ENCODE peak calls at places on chromosome 17, in seven cellular contexts. V is neural progenitor cell, P is SK-N-SH, W is AG04450, E is H1, D is BE2C, C is cardiac muscle cell. U is an unnamed sample. For H3K27me3, the result is how much of the 10 kb centered on the place peaks cover.

GRCh38 chr17:67157732-67158639 is 87.0 kb downstream of the HELZ start:
- DNase-seq in W (no peak), P (peak), C (peak), V (peak), E (no peak), D (peak), U (no peak)

GRCh38 chr17:82611140-82612058 is 36.8 kb downstream of the WDR45B start:
- DNase-seq in W (no peak), C (peak), E (no peak), D (peak), V (no peak), P (peak), U (no peak)

GRCh38 chr17:72120878-72121163 is at the start of gene SOX9:
- DNase-seq in W (peak), V (peak), C (peak), D (peak), E (peak), P (peak), U (no peak)

GRCh38 chr17:40564195-40564882 is 933 bp downstream of the CCR7 start:
- DNase-seq in P (no peak), W (no peak), D (no peak), E (no peak), C (no peak), V (no peak), U (no peak)

GRCh38 chr17:45771473-45771959 is 12.6 kb upstream of the CRHR1 start:
- DNase-seq in P (no peak), D (no peak), W (no peak), E (no peak), C (no peak), V (peak), U (no peak)

GRCh38 chr17:45757431-45758218 is 26.5 kb upstream of the CRHR1 start:
- DNase-seq in V (no peak), D (no peak), C (no peak), E (no peak), P (no peak), W (no peak), U (no peak)

GRCh38 chr17:72264682-72265405 is 144.0 kb downstream of the SOX9 start:
- DNase-seq in V (no peak), C (no peak), E (no peak), P (no peak), D (no peak), W (no peak), U (no peak)

GRCh38 chr17:45048795-45049563 is 2.5 kb downstream of the DCAKD start:
- DNase-seq in P (peak), E (no peak), W (no peak), C (no peak), D (no peak), V (no peak), U (no peak)

GRCh38 chr17:56881685-56882295 is 32.1 kb downstream of the TRIM25 start:
- DNase-seq in E (no peak), C (no peak), P (no peak), D (no peak), V (no peak), W (no peak), U (no peak)

GRCh38 chr17:29379084-29379811 is 10.9 kb upstream of the TAOK1 start:
- DNase-seq in C (peak), V (peak), P (no peak), E (no peak), W (no peak), D (no peak), U (no peak)

GRCh38 chr17:73824321-73824720 is 180.1 kb upstream of the SDK2 start:
- DNase-seq in W (no peak), C (no peak), D (no peak), P (peak), V (no peak), E (no peak), U (no peak)

GRCh38 chr17:41523787-41524186 is 4.3 kb downstream of the KRT19 start:
- DNase-seq in W (no peak), E (no peak), C (no peak), D (peak), P (peak), V (no peak), U (no peak)

GRCh38 chr17:45370949-45371413 is 54.2 kb upstream of the MAP3K14 start:
- DNase-seq in D (no peak), W (no peak), C (no peak), V (no peak), P (no peak), E (no peak), U (no peak)

GRCh38 chr17:38702166-38702899 is 2.7 kb upstream of the MLLT6 start:
- DNase-seq in D (peak), V (peak), P (peak), W (peak), C (peak), E (no peak), U (peak)

GRCh38 chr17:48162946-48163506 is 55.5 kb downstream of the SNX11 start:
- DNase-seq in D (peak), E (no peak), C (peak), W (no peak), V (no peak), P (no peak), U (no peak)

GRCh38 chr17:41691031-41691777 is 2.5 kb downstream of the EIF1 start:
- DNase-seq in V (no peak), D (no peak), E (no peak), P (no peak), W (no peak), C (no peak), U (no peak)

GRCh38 chr17:71071837-71072236 is 902.5 kb downstream of the KCNJ2 start:
- DNase-seq in E (no peak), D (peak), W (peak), P (peak), V (no peak), C (peak), U (no peak)

GRCh38 chr17:9880582-9880999 is 24.5 kb downstream of the RCVRN start:
- DNase-seq in C (peak), E (no peak), V (no peak), D (no peak), P (no peak), W (no peak), U (no peak)

GRCh38 chr17:82437325-82437668 is 13.3 kb downstream of the CYBC1 start:
- DNase-seq in E (no peak), C (no peak), D (no peak), V (no peak), W (no peak), P (peak), U (no peak)

GRCh38 chr17:7186241-7186640 is 7.1 kb upstream of the ASGR1 start:
- DNase-seq in C (no peak), V (no peak), E (no peak), P (no peak), W (no peak), D (no peak), U (no peak)
- TF ChIP-seq CTCF in C (peak), V (no peak), E (peak), P (peak), W (peak), D (peak), U (no peak)

GRCh38 chr17:78131172-78132085 is 858 bp downstream of the TMC8 start:
- DNase-seq in P (peak), C (no peak), E (no peak), D (peak), W (no peak), V (peak), U (peak)

GRCh38 chr17:78133179-78133951 is 2.8 kb downstream of the TMC8 start:
- DNase-seq in V (no peak), C (no peak), E (no peak), W (no peak), D (peak), P (no peak), U (no peak)

GRCh38 chr17:78133971-78134898 is 3.7 kb downstream of the TMC8 start:
- DNase-seq in V (peak), W (no peak), E (peak), P (peak), C (peak), D (peak), U (peak)

GRCh38 chr17:78132086-78132676 is 1.6 kb downstream of the TMC8 start:
- DNase-seq in E (no peak), D (no peak), C (no peak), P (no peak), V (no peak), W (no peak), U (peak)

DNA sequence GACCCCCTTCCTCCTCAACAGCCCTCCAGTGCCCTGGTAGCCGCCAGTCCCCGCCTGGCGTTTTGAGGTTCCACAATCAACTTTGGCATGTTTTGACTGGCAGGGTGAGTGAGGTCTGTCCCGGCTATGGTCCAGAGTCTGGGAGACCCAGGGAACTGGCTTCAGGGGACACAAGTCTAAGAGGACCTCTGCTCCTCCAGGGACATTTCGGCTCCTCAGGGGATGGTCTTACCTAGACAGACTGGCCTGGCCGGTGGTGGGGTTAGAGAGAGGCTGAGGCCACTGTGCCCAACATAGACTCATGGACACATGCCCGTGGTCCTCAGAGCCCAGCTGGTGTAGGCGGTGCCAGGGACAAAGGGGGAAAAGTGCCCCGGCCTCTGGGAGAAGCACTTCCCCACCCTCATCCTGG is 2.2 kb downstream of the TMC8 start:
- DNase-seq in P (no peak), W (no peak), E (no peak), D (no peak), C (no peak), V (no peak), U (no peak)
- H3K27me3 ChIP-seq in P (under half), W (under half), E (under half), D (under half), C (under half), V (half or more), U (under half)

GRCh38 chr17:1713878-1714487 is 3.8 kb upstream of the TLCD2 start:
- DNase-seq in D (peak), W (no peak), P (peak), V (peak), E (no peak), C (peak), U (no peak)
- H3K4me3 ChIP-seq in D (peak), W (peak), P (peak), V (peak), E (peak), C (peak), U (no peak)

GRCh38 chr17:14738652-14738988 is 437.7 kb downstream of the HS3ST3B1 start:
- DNase-seq in P (no peak), W (no peak), C (no peak), D (no peak), E (no peak), V (no peak), U (no peak)

GRCh38 chr17:14741516-14741915 is 440.6 kb downstream of the HS3ST3B1 start:
- DNase-seq in V (no peak), E (no peak), C (peak), D (no peak), P (no peak), W (no peak), U (no peak)

GRCh38 chr17:14736631-14737030 is 435.8 kb downstream of the HS3ST3B1 start:
- DNase-seq in E (no peak), C (no peak), W (no peak), P (no peak), V (no peak), D (no peak), U (no peak)

GRCh38 chr17:14739656-14740431 is 439.0 kb downstream of the HS3ST3B1 start:
- DNase-seq in P (no peak), W (no peak), C (no peak), D (no peak), V (no peak), E (no peak), U (no peak)

GRCh38 chr17:14737984-14738651 is 437.2 kb downstream of the HS3ST3B1 start:
- DNase-seq in P (no peak), D (no peak), W (peak), V (peak), C (peak), E (no peak), U (no peak)
- TF ChIP-seq CTCF in P (peak), D (no peak), W (peak), V (peak), C (peak), E (peak), U (no peak)

DNA sequence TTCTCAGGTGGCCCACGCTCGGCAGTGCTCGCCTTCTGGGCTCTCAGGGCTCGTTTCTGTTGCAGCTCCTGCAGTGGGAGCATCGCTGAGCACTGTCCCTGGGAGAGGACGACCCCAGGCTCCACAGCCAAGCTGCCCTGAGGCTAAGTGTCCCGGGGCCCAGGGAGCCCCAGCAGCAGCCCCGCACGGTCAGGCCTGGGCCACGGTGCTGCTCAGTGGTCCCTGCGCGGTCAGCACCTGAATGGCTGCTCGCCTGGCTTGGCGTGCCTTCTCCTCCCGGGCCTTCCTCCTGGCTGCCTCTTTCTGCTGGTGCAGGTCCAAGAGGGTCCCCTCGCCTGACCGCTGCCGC is 23.3 kb downstream of the CEP131 start:
- DNase-seq in C (no peak), D (no peak), V (no peak), E (no peak), P (no peak), W (no peak), U (no peak)
- H3K27me3 ChIP-seq in C (under half), D (under half), V (under half), E (under half), P (under half), W (under half), U (under half)

DNA sequence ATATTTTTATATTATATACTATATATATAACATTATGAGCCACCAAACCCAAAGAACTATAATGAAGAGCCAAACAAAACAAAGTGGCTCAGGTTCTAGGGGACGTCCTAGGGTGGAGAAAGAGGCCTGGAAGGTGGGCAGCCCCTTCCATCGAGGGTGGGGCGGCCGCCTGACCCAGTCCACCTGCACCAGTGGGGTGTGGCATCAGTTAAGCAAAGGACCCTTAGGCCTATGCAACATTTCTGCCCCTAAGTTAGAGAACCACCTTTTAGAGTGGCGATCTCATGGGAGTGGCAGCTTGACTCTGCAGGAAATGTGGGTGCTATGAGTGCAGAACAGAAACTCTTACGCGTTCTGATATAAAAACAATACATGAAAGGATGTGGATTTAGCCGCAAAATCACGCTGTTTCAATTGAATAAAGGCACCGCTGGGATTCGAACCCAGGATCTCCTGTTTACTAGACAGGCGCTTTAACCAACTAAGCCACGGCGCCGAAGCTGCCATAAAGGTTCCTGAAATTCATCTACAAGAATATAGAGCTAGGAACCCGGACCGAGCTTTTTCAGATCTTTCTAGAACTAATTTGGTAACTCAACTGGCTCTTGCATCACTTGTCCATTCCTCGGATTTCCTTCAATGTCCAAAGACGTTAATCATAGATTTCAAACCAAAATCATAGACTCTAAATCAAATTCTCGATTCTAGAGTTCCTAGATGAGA is 15.6 kb upstream of the AURKB start:
- DNase-seq in D (peak), E (no peak), V (peak), W (peak), C (peak), P (no peak), U (peak)
- H3K4me3 ChIP-seq in D (peak), E (peak), V (peak), W (peak), C (peak), P (peak), U (no peak)

DNA sequence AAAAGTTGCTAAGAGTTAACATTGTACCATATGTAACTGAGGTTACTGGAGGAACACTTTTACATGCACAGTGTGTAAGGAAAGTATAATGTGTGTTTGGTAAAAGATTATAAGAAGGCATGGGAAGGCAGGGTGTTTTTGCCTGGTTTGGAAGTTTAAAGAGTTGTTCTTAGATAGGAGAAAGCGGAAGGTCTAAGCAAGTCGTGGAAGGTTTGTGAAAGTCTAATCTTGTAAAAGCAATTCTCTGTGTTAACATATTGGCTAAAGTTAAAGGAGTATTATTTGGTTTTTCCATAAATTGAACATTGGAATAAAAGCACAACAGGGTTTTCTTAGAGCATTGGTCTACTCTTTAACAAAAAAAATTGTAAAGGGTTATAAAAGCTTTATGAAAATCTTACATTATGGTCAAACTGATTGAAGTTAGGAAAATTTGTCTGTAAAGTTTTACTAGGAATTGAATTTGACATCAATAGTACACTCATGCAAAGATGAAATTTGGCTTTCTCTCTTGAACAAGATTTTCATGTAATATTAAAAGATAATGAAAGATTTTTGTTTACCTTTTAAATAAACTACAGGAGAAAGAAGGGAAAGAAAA is 4.7 kb upstream of the CANT1 start:
- DNase-seq in V (no peak), E (no peak), D (no peak), W (no peak), C (no peak), P (no peak), U (no peak)
- TF ChIP-seq CTCF in V (no peak), E (no peak), D (no peak), W (no peak), C (no peak), P (no peak), U (no peak)